ENCODE peak calls at places on chromosomes 13 and 19, in ten cellular contexts. K, U, T, L, X, O, E, V, A and Y are unnamed samples.

GRCh38 chr19:55638864-55639359 is 1.9 kb upstream of the ZNF580 start:
- DNase-seq in X (no peak), L (peak), V (no peak), A (peak), E (no peak), T (peak), K (peak), O (peak), U (peak), Y (peak)

GRCh38 chr13:50594276-50594970 is 249.1 kb downstream of the DLEU7 start:
- DNase-seq in A (peak), K (no peak), V (no peak), U (no peak), E (no peak), O (peak), L (no peak), T (peak), X (no peak), Y (no peak)

GRCh38 chr19:1269065-1269477 is at the start of gene CIRBP:
- DNase-seq in A (peak), E (peak), V (peak), U (peak), T (peak), K (peak), O (peak), X (peak), L (peak), Y (peak)

GRCh38 chr19:21593934-21594844 is 88.8 kb downstream of the ZNF429 start:
- DNase-seq in V (no peak), A (no peak), T (no peak), U (peak), E (no peak), K (no peak), O (no peak), X (no peak), L (no peak), Y (peak)

GRCh38 chr13:85497652-85498051 is 301.6 kb downstream of the SLITRK6 start:
- DNase-seq in O (no peak), A (no peak), E (peak), U (no peak), X (no peak), K (no peak), L (no peak), V (no peak), T (peak), Y (no peak)

GRCh38 chr19:6233051-6233826 is 46.5 kb downstream of the MLLT1 start:
- DNase-seq in E (no peak), U (peak), A (no peak), K (no peak), L (no peak), X (peak), O (no peak), T (no peak), V (no peak), Y (peak)

GRCh38 chr19:36115453-36116343 is at the start of gene TBCB:
- DNase-seq in A (no peak), V (no peak), L (no peak), U (peak), K (peak), T (peak), X (no peak), O (peak), E (peak), Y (peak)

GRCh38 chr13:21528616-21529015 is 69.5 kb upstream of the ZDHHC20 start:
- DNase-seq in K (no peak), O (no peak), T (peak), U (no peak), A (no peak), L (no peak), V (no peak), E (peak), X (no peak), Y (no peak)

GRCh38 chr13:89969996-89970709 is 1377.3 kb upstream of the MIR17HG start:
- DNase-seq in V (no peak), K (no peak), O (no peak), U (no peak), T (peak), A (no peak), E (no peak), L (no peak), X (no peak), Y (no peak)

GRCh38 chr13:40682449-40683240 is 16.2 kb upstream of the FOXO1 start:
- DNase-seq in O (no peak), T (peak), U (no peak), X (no peak), L (no peak), A (peak), V (peak), E (peak), K (no peak), Y (no peak)

GRCh38 chr13:72808917-72809500 is 27.1 kb downstream of the PIBF1 start:
- DNase-seq in L (no peak), O (no peak), E (peak), X (no peak), V (no peak), T (peak), U (no peak), A (peak), K (no peak), Y (no peak)

GRCh38 chr13:59409651-59410200 is 754.0 kb downstream of the DIAPH3 start:
- DNase-seq in K (no peak), O (peak), L (no peak), X (no peak), U (no peak), V (no peak), T (no peak), A (no peak), E (no peak), Y (no peak)

GRCh38 chr19:17473041-17473440 is 2.7 kb downstream of the SLC27A1 start:
- DNase-seq in T (peak), X (no peak), K (no peak), A (no peak), L (no peak), E (peak), O (no peak), V (no peak), U (no peak), Y (no peak)

GRCh38 chr13:34867590-34867989 is 74.5 kb upstream of the NBEA start:
- DNase-seq in E (peak), X (peak), O (no peak), T (peak), V (no peak), A (no peak), K (no peak), U (no peak), L (no peak), Y (no peak)

GRCh38 chr19:10760268-10760944 is 42.5 kb downstream of the DNM2 start:
- DNase-seq in O (no peak), K (peak), X (no peak), A (peak), T (no peak), U (no peak), L (no peak), E (peak), V (no peak), Y (peak)

GRCh38 chr13:60335531-60335930 is 61.5 kb upstream of the TDRD3 start:
- DNase-seq in U (no peak), V (no peak), T (peak), A (no peak), K (no peak), E (no peak), L (no peak), X (no peak), O (no peak), Y (no peak)

GRCh38 chr19:29378543-29379105 is 147.2 kb upstream of the VSTM2B start:
- DNase-seq in V (no peak), X (no peak), K (no peak), L (no peak), A (no peak), E (no peak), U (no peak), O (no peak), T (no peak), Y (no peak)

GRCh38 chr19:47414469-47414868 is 4.9 kb downstream of the MEIS3 start:
- DNase-seq in U (no peak), K (no peak), T (no peak), L (no peak), V (no peak), X (peak), O (peak), A (no peak), E (no peak), Y (no peak)

GRCh38 chr13:44758595-44759221 is 182.6 kb upstream of the TSC22D1 start:
- DNase-seq in T (peak), V (no peak), X (no peak), A (no peak), U (no peak), K (no peak), L (no peak), E (no peak), O (peak), Y (no peak)

GRCh38 chr13:21208755-21209154 is 32.3 kb downstream of the MRPL57 start:
- DNase-seq in X (no peak), E (no peak), U (no peak), V (no peak), T (peak), K (no peak), L (no peak), A (no peak), O (no peak), Y (no peak)

GRCh38 chr13:59863621-59864020 is 300.1 kb downstream of the DIAPH3 start:
- DNase-seq in T (no peak), L (no peak), V (no peak), K (no peak), X (no peak), E (no peak), U (no peak), A (no peak), O (no peak), Y (no peak)

GRCh38 chr13:46663644-46664043 is 110.7 kb downstream of the LRCH1 start:
- DNase-seq in U (no peak), X (no peak), L (no peak), A (no peak), V (no peak), O (no peak), E (no peak), T (no peak), K (no peak), Y (no peak)

GRCh38 chr13:110714798-110715394 is 1.4 kb downstream of the ING1 start:
- DNase-seq in X (peak), U (peak), K (peak), O (no peak), A (no peak), L (no peak), V (peak), T (peak), E (no peak), Y (peak)

GRCh38 chr19:43132696-43133095 is 50.2 kb upstream of the PSG2 start:
- DNase-seq in A (no peak), E (no peak), O (no peak), L (no peak), U (no peak), V (no peak), T (no peak), X (no peak), K (no peak), Y (no peak)

GRCh38 chr19:1261512-1261862 is 7.6 kb upstream of the CIRBP start:
- DNase-seq in K (no peak), T (no peak), A (peak), U (no peak), V (no peak), L (peak), O (no peak), E (no peak), X (no peak), Y (no peak)

GRCh38 chr13:113153810-113154748 is 4.4 kb upstream of the PROZ start:
- DNase-seq in E (peak), K (peak), X (peak), V (peak), A (peak), U (peak), T (peak), L (peak), O (no peak), Y (peak)

GRCh38 chr19:29098863-29099481 is 114.0 kb downstream of the UQCRFS1 start:
- DNase-seq in T (peak), O (no peak), E (peak), X (peak), U (peak), V (no peak), A (no peak), K (no peak), L (no peak), Y (no peak)

GRCh38 chr13:34038326-34039068 is 220.5 kb downstream of the RFC3 start:
- DNase-seq in L (no peak), U (no peak), T (no peak), X (peak), A (no peak), E (no peak), V (no peak), O (no peak), K (no peak), Y (no peak)

GRCh38 chr13:74136089-74136658 is 2.0 kb upstream of the KLF12 start:
- DNase-seq in T (peak), O (no peak), E (no peak), K (peak), U (peak), V (peak), A (no peak), L (peak), X (peak), Y (no peak)

GRCh38 chr13:65112123-65113075 is 2117.7 kb downstream of the PCDH9 start:
- DNase-seq in V (no peak), T (peak), E (no peak), O (no peak), K (no peak), A (no peak), U (no peak), L (no peak), X (no peak), Y (no peak)